ENCODE peak calls at places on chromosomes 6 and 20, in five cellular contexts. C, J, I, Z and P are unnamed samples.

GRCh38 chr6:17179246-17180073 is 77.6 kb downstream of the STMND1 start:
- DNase-seq in C (no peak), J (no peak), I (no peak), Z (peak; percentile 76), P (no peak)

GRCh38 chr6:157994126-157994795 is 12.6 kb downstream of the SYNJ2 start:
- DNase-seq in C (no peak), J (no peak), I (no peak), Z (no peak), P (peak; percentile 61)

GRCh38 chr20:57205625-57206219 is 60.7 kb downstream of the BMP7 start:
- DNase-seq in C (no peak), J (no peak), I (no peak), Z (peak; percentile 97), P (no peak)

GRCh38 chr6:37209461-37210205 is 39.7 kb downstream of the PIM1 start:
- DNase-seq in C (no peak), J (peak; percentile 38), I (no peak), Z (no peak), P (no peak)

GRCh38 chr6:7559651-7560385 is 18.3 kb downstream of the DSP start:
- DNase-seq in C (no peak), J (no peak), I (no peak), Z (peak; percentile 62), P (no peak)

GRCh38 chr6:52115145-52115741 is 27.8 kb upstream of the PKHD1 start:
- DNase-seq in C (no peak), J (no peak), I (no peak), Z (no peak), P (no peak)

GRCh38 chr6:40723967-40724366 is 136.8 kb upstream of the LRFN2 start:
- DNase-seq in C (no peak), J (no peak), I (no peak), Z (peak; percentile 57), P (no peak)

GRCh38 chr20:3674995-3675900 is 6.6 kb downstream of the ADAM33 start:
- DNase-seq in C (no peak), J (no peak), I (no peak), Z (no peak), P (no peak)

GRCh38 chr20:40641212-40641611 is 47.8 kb downstream of the MAFB start:
- DNase-seq in C (no peak), J (no peak), I (no peak), Z (no peak), P (no peak)

GRCh38 chr6:53741417-53741816 is 53.4 kb upstream of the LRRC1 start:
- DNase-seq in C (no peak), J (no peak), I (no peak), Z (no peak), P (no peak)

GRCh38 chr20:49477200-49477599 is 5.3 kb downstream of the KCNB1 start:
- DNase-seq in C (no peak), J (no peak), I (no peak), Z (no peak), P (no peak)

GRCh38 chr20:17969276-17969883 is 562 bp downstream of the MGME1 start:
- DNase-seq in C (no peak), J (no peak), I (no peak), Z (peak; percentile 66), P (peak; percentile 46)

GRCh38 chr6:123715243-123715863 is 78.6 kb upstream of the TRDN start:
- DNase-seq in C (no peak), J (no peak), I (no peak), Z (peak; percentile 49), P (no peak)

GRCh38 chr6:143689852-143690251 is 12.1 kb downstream of the PHACTR2 start:
- DNase-seq in C (no peak), J (no peak), I (no peak), Z (no peak), P (no peak)

GRCh38 chr6:155247618-155248017 is 16.2 kb upstream of the CLDN20 start:
- DNase-seq in C (no peak), J (no peak), I (no peak), Z (peak; percentile 2), P (no peak)

GRCh38 chr20:43191946-43192847 is 2.5 kb upstream of the PTPRT start:
- DNase-seq in C (no peak), J (no peak), I (no peak), Z (peak; percentile 35), P (peak; percentile 35)

GRCh38 chr6:139409026-139409425 is 34.6 kb upstream of the CITED2 start:
- DNase-seq in C (no peak), J (no peak), I (no peak), Z (peak; percentile 69), P (no peak)

GRCh38 chr6:133184798-133185380 is 56.3 kb upstream of the EYA4 start:
- DNase-seq in C (no peak), J (no peak), I (no peak), Z (peak; percentile 47), P (no peak)

GRCh38 chr6:119129148-119129967 is 50.9 kb upstream of the FAM184A start:
- DNase-seq in C (no peak), J (no peak), I (no peak), Z (peak; percentile 69), P (no peak)

GRCh38 chr20:1775117-1775516 is 117.5 kb upstream of the SIRPG start:
- DNase-seq in C (no peak), J (no peak), I (no peak), Z (peak; percentile 83), P (no peak)

GRCh38 chr20:59253779-59254319 is 46.6 kb upstream of the EDN3 start:
- DNase-seq in C (no peak), J (peak; percentile 5), I (no peak), Z (no peak), P (no peak)

GRCh38 chr6:11975353-11975977 is 36.6 kb upstream of the HIVEP1 start:
- DNase-seq in C (no peak), J (no peak), I (no peak), Z (no peak), P (no peak)

GRCh38 chr20:3235661-3236324 is 3.2 kb downstream of the SLC4A11 start:
- DNase-seq in C (no peak), J (no peak), I (no peak), Z (peak; percentile 58), P (no peak)